ENCODE peak calls at places on chromosomes 16 and 17, in four cellular contexts. X, W, L and A are unnamed samples.

GRCh38 chr17:79201536-79202227 is 127.1 kb downstream of the ENGASE start:
- DNase-seq in X (no peak), W (no peak), L (no peak), A (no peak)

GRCh38 chr17:61380836-61381525 is 18.7 kb upstream of the TBX2 start:
- DNase-seq in X (no peak), W (no peak), L (no peak), A (no peak)

GRCh38 chr16:12362482-12363458 is 386.2 kb downstream of the SNX29 start:
- DNase-seq in X (no peak), W (no peak), L (peak; percentile 88), A (no peak)

GRCh38 chr17:30821751-30822723 is 2.5 kb downstream of the CRLF3 start:
- DNase-seq in X (no peak), W (no peak), L (no peak), A (no peak)

GRCh38 chr17:59632398-59632797 is 12.7 kb downstream of the CLTC start:
- DNase-seq in X (no peak), W (no peak), L (no peak), A (no peak)

GRCh38 chr17:40303009-40303657 is 5.8 kb upstream of the RARA start:
- DNase-seq in X (peak; percentile 80), W (no peak), L (peak; percentile 74), A (peak; percentile 65)

GRCh38 chr16:80407265-80407987 is 133.4 kb upstream of the DYNLRB2 start:
- DNase-seq in X (peak; percentile 11), W (peak; percentile 75), L (no peak), A (no peak)

GRCh38 chr17:47982645-47983440 is 11.9 kb downstream of the CDK5RAP3 start:
- DNase-seq in X (no peak), W (no peak), L (no peak), A (no peak)

GRCh38 chr16:89253548-89254287 is 36.2 kb downstream of the ZNF778 start:
- DNase-seq in X (no peak), W (no peak), L (no peak), A (no peak)

GRCh38 chr17:17774009-17774881 is 62.5 kb downstream of the SREBF1 start:
- DNase-seq in X (peak; percentile 63), W (no peak), L (no peak), A (no peak)

GRCh38 chr16:27450836-27451341 is 48.9 kb downstream of the IL21R start:
- DNase-seq in X (no peak), W (no peak), L (no peak), A (no peak)

GRCh38 chr17:77391668-77392375 is 251.1 kb downstream of the SEC14L1 start:
- DNase-seq in X (peak; percentile 81), W (no peak), L (peak; percentile 96), A (peak; percentile 95)

DNA sequence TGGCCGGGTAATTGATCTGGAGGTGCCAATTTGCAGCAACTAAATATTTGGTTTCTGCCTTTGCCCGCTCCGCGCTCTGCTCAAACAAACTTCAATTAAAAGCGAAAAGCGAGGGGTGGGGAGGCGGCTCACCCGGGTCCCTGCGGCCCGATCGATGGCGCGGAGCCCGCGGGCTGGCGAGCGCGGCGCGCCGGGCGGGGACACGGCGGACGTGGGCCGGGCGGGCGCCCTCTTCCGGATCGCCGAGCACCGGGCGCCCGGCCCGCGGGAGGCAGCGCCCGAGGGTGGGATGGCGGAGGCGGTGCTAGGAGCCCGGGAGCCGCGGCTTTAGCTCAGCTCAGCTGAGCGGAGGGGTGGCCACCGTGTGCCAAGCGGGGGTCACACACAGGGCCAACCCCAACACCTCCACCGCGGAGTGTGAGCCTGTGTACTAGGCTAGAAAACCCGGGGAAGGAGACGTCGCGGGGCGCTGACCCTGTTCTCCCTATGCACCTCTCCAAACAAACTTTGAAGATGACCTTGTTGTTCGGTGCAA is 32.2 kb downstream of the DCAKD start:
- DNase-seq in X (peak; percentile 81), W (no peak), L (no peak), A (no peak)
- TF ChIP-seq CTCF in X (peak; percentile 51), W (no peak), L (no peak), A (peak; percentile 24)

GRCh38 chr17:36721560-36722120 is 120.3 kb downstream of the MRM1 start:
- DNase-seq in X (no peak), W (no peak), L (no peak), A (no peak)
- H3K4me3 ChIP-seq in X (no peak overlapping the region), W (no peak overlapping the region), L (no peak overlapping the region), A (peak overlapping the region; percentile 32)

DNA sequence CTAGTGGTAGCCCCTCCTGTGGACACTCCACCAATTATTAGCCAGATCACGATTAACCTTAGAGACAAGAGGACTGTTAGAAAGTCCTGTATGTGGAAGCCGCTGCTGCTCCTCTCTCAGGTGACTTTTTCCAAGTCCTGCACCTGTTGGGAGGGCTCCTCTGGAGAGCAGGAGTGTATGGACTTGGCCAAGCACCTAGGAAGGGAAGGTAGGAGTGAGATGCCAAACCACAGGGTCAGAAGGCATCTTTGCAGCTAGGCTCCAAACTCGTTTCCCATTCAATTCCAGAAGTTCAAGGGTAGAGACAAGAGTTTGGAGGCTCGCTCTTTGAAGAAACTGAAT is 50.8 kb downstream of the LDHD start:
- DNase-seq in X (no peak), W (no peak), L (no peak), A (no peak)
- TF ChIP-seq CTCF in X (no peak), W (no peak), L (no peak), A (no peak)

DNA sequence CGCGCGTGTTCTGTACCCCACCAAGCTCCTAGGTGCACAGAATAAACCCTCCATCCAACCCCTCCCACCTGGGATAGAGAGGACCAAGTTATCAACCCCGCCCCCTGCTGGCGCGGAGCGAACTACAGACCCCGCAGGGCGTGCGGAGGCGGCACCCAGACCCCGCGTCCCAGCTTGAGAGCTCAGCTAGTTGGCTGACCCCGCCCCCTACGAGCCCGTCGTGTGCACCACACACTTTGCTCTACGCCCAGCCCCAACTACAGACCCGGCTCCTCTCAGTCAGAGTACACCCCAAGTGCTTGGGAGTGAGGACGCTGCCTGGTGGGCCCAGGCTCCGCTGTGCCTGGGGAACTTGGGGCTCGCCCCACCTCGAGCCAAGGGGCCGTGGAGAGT is 1.5 kb downstream of the GRIN2A start:
- DNase-seq in X (peak; percentile 70), W (no peak), L (no peak), A (no peak)
- H3K4me3 ChIP-seq in X (no peak overlapping the region), W (no peak overlapping the region), L (no peak overlapping the region), A (peak overlapping the region; percentile 46)

DNA sequence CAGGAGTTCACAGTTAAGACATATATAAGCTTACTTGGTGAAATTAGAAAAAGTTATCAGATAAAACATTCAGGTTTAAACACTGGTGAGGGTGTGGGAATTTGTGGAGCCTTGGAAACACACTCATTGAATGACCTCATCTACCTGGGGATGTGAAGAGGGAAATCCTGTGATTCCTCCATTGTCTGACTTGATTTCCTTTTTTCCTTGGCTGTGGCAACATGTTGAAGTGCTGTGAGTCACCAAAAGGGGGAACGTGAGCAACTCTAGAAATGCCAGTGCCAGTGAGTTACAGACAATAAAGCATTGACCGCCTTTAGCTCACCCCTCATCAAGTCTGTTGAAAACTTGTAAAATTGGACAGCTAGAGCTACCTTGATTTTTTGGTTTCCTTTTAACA is 1.8 kb downstream of the HMOX2 start:
- DNase-seq in X (no peak), W (no peak), L (no peak), A (no peak)
- TF ChIP-seq CTCF in X (peak; percentile 5), W (peak; percentile 28), L (no peak), A (peak; percentile 36)

DNA sequence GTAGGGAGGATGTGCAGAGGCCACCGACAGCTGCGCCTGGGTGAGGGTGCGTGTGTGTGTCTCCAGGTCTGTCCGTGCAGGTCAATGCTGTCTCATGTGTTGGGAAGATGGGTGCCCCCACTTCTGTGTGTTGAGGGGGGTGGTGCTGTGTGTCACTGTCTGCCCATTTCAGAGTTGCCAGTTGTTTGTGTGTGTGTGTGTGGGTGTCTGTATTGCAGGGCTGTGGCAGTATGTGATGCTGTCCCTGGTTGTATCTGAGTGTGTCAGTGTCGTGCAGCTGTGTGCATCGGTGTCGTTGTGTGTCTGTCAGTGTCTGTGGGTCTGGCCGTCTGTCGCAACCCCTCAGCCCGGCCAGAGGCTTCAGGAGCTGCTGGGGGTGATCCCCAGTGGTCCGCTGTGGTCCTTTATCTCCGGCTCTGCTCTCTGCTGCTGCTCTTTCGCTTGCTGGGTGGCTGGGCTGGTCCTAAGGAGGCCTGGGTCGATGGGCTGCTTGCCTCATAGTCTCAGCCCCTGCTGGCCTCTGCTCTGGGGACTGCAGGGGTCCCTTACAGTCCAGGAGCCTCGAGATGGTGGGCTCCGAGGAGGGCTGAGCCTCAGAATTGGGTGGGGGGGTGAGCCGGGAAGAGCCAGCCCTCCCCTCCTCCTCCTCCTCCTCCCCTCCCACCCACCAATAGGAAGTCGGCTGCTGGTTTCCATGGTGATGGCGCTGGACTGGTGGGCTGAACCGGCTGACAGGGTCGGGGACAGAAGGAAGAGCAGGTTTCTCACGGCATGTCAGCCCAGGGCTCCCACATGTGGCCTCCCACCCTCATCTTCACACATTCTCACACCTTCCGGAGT is at the start of gene TSPOAP1:
- DNase-seq in X (no peak), W (no peak), L (no peak), A (no peak)
- H3K4me3 ChIP-seq in X (no peak within 1 kb of the TSS), W (no peak within 1 kb of the TSS), L (no peak within 1 kb of the TSS), A (no peak within 1 kb of the TSS)